ENCODE peak calls at places on chromosomes 1 and 21, in six cellular contexts. E is activated T-cell treated with anti-CD3 and anti-CD28 coated beads for 1 hour; N is DMS79 treated with DMSO at 0.1 percent for 48 hours; W is EL; P is activated naive CD4-positive, alpha-beta T cell; M is mammary epithelial cell. G is an unnamed sample.
A peak's percentile ranks its signal among the peaks of the same experiment; 100 is the strongest.

GRCh38 chr1:198939946-198940345 is 301.1 kb downstream of the PTPRC start:
- DNase-seq in N (no peak), E (no peak), M (no peak), W (no peak), P (no peak), G (no peak)

GRCh38 chr21:15437873-15438272 is 291.9 kb upstream of the USP25 start:
- DNase-seq in P (no peak), E (no peak), M (peak; percentile 84), W (peak; percentile 47), N (no peak), G (no peak)

GRCh38 chr1:205313681-205314308 is 7.8 kb downstream of the NUAK2 start:
- DNase-seq in M (no peak), N (peak; percentile 95), W (peak; percentile 71), E (no peak), P (peak; percentile 43), G (no peak)

GRCh38 chr1:182170941-182171461 is 109.5 kb upstream of the ZNF648 start:
- DNase-seq in W (no peak), N (no peak), M (no peak), P (no peak), E (no peak), G (no peak)

GRCh38 chr1:161013591-161014513 is 7.1 kb downstream of the F11R start:
- DNase-seq in P (peak; percentile 13), W (peak; percentile 61), E (peak; percentile 35), N (no peak), M (peak; percentile 97), G (no peak)

GRCh38 chr1:43651922-43652321 is 2.0 kb downstream of the KDM4A start:
- DNase-seq in N (no peak), P (no peak), E (no peak), M (no peak), W (no peak), G (no peak)

GRCh38 chr21:41124626-41125240 is 43.2 kb upstream of the BACE2 start:
- DNase-seq in W (no peak), N (no peak), M (peak; percentile 30), P (no peak), E (no peak), G (no peak)

GRCh38 chr1:175338447-175339135 is 146.0 kb upstream of the KIAA0040 start:
- DNase-seq in M (no peak), P (peak; percentile 40), E (peak; percentile 50), W (no peak), N (no peak), G (no peak)

GRCh38 chr1:107467286-107467685 is 326.4 kb downstream of the NTNG1 start:
- DNase-seq in W (no peak), P (no peak), N (peak; percentile 89), E (no peak), M (no peak), G (peak; percentile 68)

GRCh38 chr1:66253330-66253921 is 280.5 kb upstream of the SGIP1 start:
- DNase-seq in M (peak; percentile 76), P (no peak), N (peak; percentile 46), W (peak; percentile 78), E (no peak), G (peak; percentile 79)

GRCh38 chr1:222627232-222627631 is 9.3 kb downstream of the MIA3 start:
- DNase-seq in N (no peak), M (peak; percentile 12), E (no peak), W (peak; percentile 71), P (no peak), G (no peak)

GRCh38 chr1:31102501-31102950 is 37.0 kb upstream of the PUM1 start:
- DNase-seq in P (no peak), N (no peak), M (peak; percentile 90), W (peak; percentile 90), E (no peak), G (no peak)

GRCh38 chr1:4684849-4685248 is 30.4 kb downstream of the AJAP1 start:
- DNase-seq in P (no peak), E (no peak), N (no peak), W (no peak), M (no peak), G (no peak)

GRCh38 chr1:9699361-9699760 is 47.8 kb downstream of the PIK3CD start:
- DNase-seq in M (peak; percentile 63), N (no peak), E (no peak), P (no peak), W (no peak), G (no peak)

GRCh38 chr1:15249032-15249601 is 2.1 kb downstream of the FHAD1 start:
- DNase-seq in E (no peak), N (no peak), W (no peak), M (no peak), P (no peak), G (no peak)

GRCh38 chr1:34852677-34853217 is 6.8 kb downstream of the SMIM12 start:
- DNase-seq in W (peak; percentile 95), N (peak; percentile 90), P (peak; percentile 79), M (peak; percentile 91), E (peak; percentile 81), G (peak; percentile 94)

GRCh38 chr1:17732475-17732874 is 22.7 kb upstream of the ACTL8 start:
- DNase-seq in P (no peak), W (peak; percentile 75), N (no peak), E (no peak), M (peak; percentile 6), G (no peak)

GRCh38 chr1:34549199-34549598 is 205.6 kb upstream of the GJB5 start:
- DNase-seq in N (no peak), W (peak; percentile 6), P (no peak), M (peak; percentile 18), E (no peak), G (no peak)

GRCh38 chr1:53878492-53879105 is 11.0 kb downstream of the YIPF1 start:
- DNase-seq in M (peak; percentile 44), N (peak; percentile 50), E (no peak), W (peak; percentile 44), P (no peak), G (peak; percentile 72)

GRCh38 chr1:89060091-89060490 is 4.9 kb downstream of the GBP1 start:
- DNase-seq in M (no peak), N (no peak), W (peak; percentile 51), P (no peak), E (no peak), G (no peak)

GRCh38 chr21:26948194-26948593 is 18.7 kb downstream of the ADAMTS5 start:
- DNase-seq in N (no peak), M (no peak), E (no peak), P (no peak), W (peak; percentile 9), G (no peak)

GRCh38 chr21:41650526-41651145 is 116.2 kb downstream of the RIPK4 start:
- DNase-seq in P (no peak), W (no peak), N (no peak), E (no peak), M (no peak), G (no peak)

GRCh38 chr1:209621329-209621728 is 30.9 kb downstream of the LAMB3 start:
- DNase-seq in N (peak; percentile 11), W (no peak), P (no peak), M (no peak), E (no peak), G (peak; percentile 40)

GRCh38 chr1:151825811-151826660 is 5.6 kb downstream of the RORC start:
- DNase-seq in W (no peak), M (no peak), N (no peak), P (no peak), E (no peak), G (no peak)

GRCh38 chr21:39518055-39518844 is 66.5 kb downstream of the SH3BGR start:
- DNase-seq in E (peak; percentile 15), M (peak; percentile 32), P (no peak), N (peak; percentile 80), W (peak; percentile 50), G (peak; percentile 80)

GRCh38 chr1:182488803-182489202 is 38.9 kb downstream of the RGSL1 start:
- DNase-seq in M (no peak), P (no peak), E (no peak), N (no peak), W (no peak), G (no peak)

GRCh38 chr1:28776341-28776740 is 35.6 kb upstream of the OPRD1 start:
- DNase-seq in P (no peak), N (no peak), E (no peak), W (no peak), M (no peak), G (no peak)

GRCh38 chr21:31801551-31802234 is 69.8 kb upstream of the SCAF4 start:
- DNase-seq in M (no peak), P (no peak), N (no peak), W (no peak), E (no peak), G (no peak)

GRCh38 chr1:60151311-60151710 is 77.7 kb upstream of the C1orf87 start:
- DNase-seq in P (no peak), E (no peak), N (no peak), W (peak; percentile 18), M (no peak), G (no peak)

GRCh38 chr1:1023700-1024099 is 3.8 kb downstream of the AGRN start:
- DNase-seq in W (no peak), N (no peak), P (no peak), E (no peak), M (no peak), G (no peak)

GRCh38 chr1:197808843-197809242 is 33.6 kb upstream of the DENND1B start:
- DNase-seq in N (no peak), W (no peak), E (no peak), M (no peak), P (no peak), G (no peak)

GRCh38 chr21:44371596-44371995 is 18.2 kb downstream of the TRPM2 start:
- DNase-seq in E (no peak), M (no peak), W (no peak), P (no peak), N (no peak), G (no peak)

GRCh38 chr1:205440476-205441317 is 15.1 kb downstream of the BLACAT1 start:
- DNase-seq in M (peak; percentile 98), P (peak; percentile 29), N (peak; percentile 86), E (peak; percentile 52), W (peak; percentile 57), G (no peak)

GRCh38 chr1:151455966-151456365 is 3.3 kb downstream of the POGZ start:
- DNase-seq in M (no peak), W (no peak), E (no peak), P (no peak), N (no peak), G (no peak)

GRCh38 chr1:99970713-99971255 is 988 bp downstream of the SLC35A3 start:
- DNase-seq in M (peak; percentile 14), N (peak; percentile 22), P (no peak), W (peak; percentile 17), E (no peak), G (no peak)

GRCh38 chr1:88204768-88205167 is 479.3 kb upstream of the PKN2 start:
- DNase-seq in M (no peak), P (no peak), W (no peak), E (no peak), N (no peak), G (no peak)

GRCh38 chr1:244778356-244778755 is 57.1 kb upstream of the COX20 start:
- DNase-seq in E (no peak), W (peak; percentile 80), N (no peak), M (peak; percentile 79), P (no peak), G (no peak)

GRCh38 chr1:31576743-31577455 is 584 bp downstream of the TINAGL1 start:
- DNase-seq in E (no peak), M (no peak), P (no peak), W (no peak), N (no peak), G (no peak)

GRCh38 chr1:241888232-241888631 is 40.2 kb downstream of the EXO1 start:
- DNase-seq in W (peak; percentile 28), E (no peak), P (no peak), N (no peak), M (peak; percentile 21), G (no peak)

G was measured in NCI-H1105 treated with DMSO at 0.1 percent for 48 hours.